ENCODE peak calls at places on chromosomes 6 and 20, in nine cellular contexts. I is hypothalamus; S is M059J; Y is RWPE1; N is NCI-H2081; V is activated CD4-positive, alpha-beta T cell treated with anti-CD3 and anti-CD28 coated beads, Interleukin-2, amount 10 ng/mL, durations not matched to agents 7 days and 5 days; U is breast epithelium; K is activated T-cell treated with anti-CD3 and anti-CD28 coated beads, Interleukin-2, amount 50 U/mL, for 72 hours; H is ACHN. W is an unnamed sample.

GRCh38 chr6:83962592-83962991 is 71.0 kb upstream of the MRAP2 start:
- DNase-seq in I (no peak), S (no peak), Y (no peak), N (no peak), V (no peak), U (no peak), K (no peak), H (no peak), W (no peak)

GRCh38 chr6:35327349-35328027 is 14.9 kb upstream of the PPARD start:
- DNase-seq in I (no peak), S (peak; percentile 72), Y (peak; percentile 69), N (peak; percentile 32), V (peak; percentile 83), U (no peak), K (peak; percentile 77), H (peak; percentile 55), W (peak; percentile 31)

GRCh38 chr6:150320450-150320849 is 48.4 kb upstream of the IYD start:
- DNase-seq in I (no peak), S (no peak), Y (no peak), N (no peak), V (no peak), U (no peak), K (no peak), H (no peak), W (no peak)

GRCh38 chr6:123016431-123017110 is 20.5 kb downstream of the CLVS2 start:
- DNase-seq in I (no peak), S (no peak), Y (no peak), N (peak; percentile 66), V (no peak), U (no peak), K (no peak), H (no peak), W (no peak)

GRCh38 chr20:31681128-31681727 is 41.4 kb downstream of the BCL2L1 start:
- DNase-seq in I (no peak), S (peak; percentile 71), Y (no peak), N (no peak), V (no peak), U (no peak), K (no peak), H (no peak), W (no peak)

GRCh38 chr6:31621320-31621939 is 915 bp downstream of the PRRC2A start:
- DNase-seq in I (no peak), S (no peak), Y (no peak), N (no peak), V (no peak), U (no peak), K (no peak), H (no peak), W (no peak)

GRCh38 chr6:81787313-81788068 is 35.0 kb upstream of the TENT5A start:
- DNase-seq in I (no peak), S (peak; percentile 75), Y (no peak), N (no peak), V (no peak), U (no peak), K (no peak), H (no peak), W (no peak)

GRCh38 chr20:11431613-11432012 is 486.1 kb upstream of the BTBD3 start:
- DNase-seq in I (no peak), S (peak; percentile 69), Y (no peak), N (no peak), V (no peak), U (no peak), K (no peak), H (no peak), W (no peak)

GRCh38 chr20:11041396-11041795 is 367.6 kb upstream of the JAG1 start:
- DNase-seq in I (no peak), S (peak; percentile 89), Y (peak; percentile 57), N (no peak), V (no peak), U (no peak), K (no peak), H (no peak), W (no peak)

GRCh38 chr6:53410508-53411258 is 61.9 kb upstream of the ELOVL5 start:
- DNase-seq in I (no peak), S (peak; percentile 49), Y (peak; percentile 34), N (peak; percentile 14), V (peak; percentile 63), U (no peak), K (peak; percentile 61), H (peak; percentile 51), W (peak; percentile 33)

GRCh38 chr6:31572041-31572911 is at the start of gene LTA:
- DNase-seq in I (no peak), S (no peak), Y (no peak), N (no peak), V (peak; percentile 75), U (no peak), K (peak; percentile 83), H (no peak), W (no peak)

GRCh38 chr6:130365166-130366010 is 429 bp upstream of the TMEM200A start:
- DNase-seq in I (no peak), S (peak; percentile 63), Y (peak; percentile 50), N (no peak), V (peak; percentile 47), U (peak; percentile 60), K (peak; percentile 64), H (peak; percentile 39), W (peak; percentile 37)

GRCh38 chr6:5153186-5153585 is 68.0 kb downstream of the PPP1R3G start:
- DNase-seq in I (no peak), S (no peak), Y (no peak), N (no peak), V (no peak), U (no peak), K (no peak), H (no peak), W (no peak)

GRCh38 chr6:92723390-92723931 is 695.9 kb downstream of the EPHA7 start:
- DNase-seq in I (no peak), S (no peak), Y (no peak), N (no peak), V (no peak), U (no peak), K (no peak), H (no peak), W (no peak)

GRCh38 chr6:128138694-128139093 is 237.8 kb upstream of the THEMIS start:
- DNase-seq in I (no peak), S (no peak), Y (no peak), N (no peak), V (no peak), U (no peak), K (no peak), H (no peak), W (no peak)

GRCh38 chr6:32973144-32973854 is 4.9 kb downstream of the BRD2 start:
- DNase-seq in I (no peak), S (peak; percentile 73), Y (no peak), N (peak; percentile 56), V (peak; percentile 59), U (no peak), K (peak; percentile 72), H (peak; percentile 23), W (no peak)

GRCh38 chr20:36506253-36506652 is 35.1 kb upstream of the MYL9 start:
- DNase-seq in I (no peak), S (peak; percentile 30), Y (no peak), N (peak; percentile 19), V (peak; percentile 24), U (no peak), K (peak; percentile 13), H (peak; percentile 30), W (no peak)

GRCh38 chr6:33620158-33620583 is 951 bp upstream of the ITPR3 start:
- DNase-seq in I (no peak), S (peak; percentile 74), Y (no peak), N (peak; percentile 34), V (peak; percentile 58), U (no peak), K (peak; percentile 49), H (peak; percentile 53), W (peak; percentile 33)

GRCh38 chr6:43070028-43070632 is 6.0 kb upstream of the PTK7 start:
- DNase-seq in I (no peak), S (peak; percentile 69), Y (peak; percentile 63), N (peak; percentile 53), V (peak; percentile 46), U (no peak), K (no peak), H (peak; percentile 54), W (no peak)

GRCh38 chr6:54053893-54054391 is 57.3 kb upstream of the MLIP start:
- DNase-seq in I (no peak), S (peak; percentile 90), Y (peak; percentile 66), N (no peak), V (no peak), U (no peak), K (no peak), H (peak; percentile 68), W (no peak)

GRCh38 chr20:11453430-11453829 is 464.3 kb upstream of the BTBD3 start:
- DNase-seq in I (no peak), S (peak; percentile 80), Y (peak; percentile 63), N (no peak), V (no peak), U (no peak), K (no peak), H (peak; percentile 44), W (no peak)

GRCh38 chr6:157089851-157090250 is 233.5 kb downstream of the TMEM242 start:
- DNase-seq in I (no peak), S (no peak), Y (no peak), N (no peak), V (no peak), U (no peak), K (no peak), H (no peak), W (no peak)

W was measured in tibial nerve.